ENCODE peak calls at places on chromosomes 1 and 21, in seven cellular contexts. V, Q, C, F, Y, T and B are unnamed samples.

GRCh38 chr21:16667395-16667794 is 845.4 kb upstream of the CXADR start:
- DNase-seq in V (no peak), Q (no peak), C (no peak), F (no peak), Y (no peak), T (no peak), B (no peak)

GRCh38 chr21:20997633-20998455 is at the start of gene NCAM2:
- DNase-seq in V (no peak), Q (peak), C (peak), F (no peak), Y (peak), T (no peak), B (peak)

GRCh38 chr1:207282496-207283380 is 38.7 kb upstream of the CD55 start:
- DNase-seq in V (no peak), Q (no peak), C (no peak), F (no peak), Y (no peak), T (no peak), B (no peak)

GRCh38 chr1:66648896-66649597 is 103.2 kb upstream of the DYNLT5 start:
- DNase-seq in V (no peak), Q (no peak), C (no peak), F (no peak), Y (no peak), T (peak), B (no peak)

GRCh38 chr21:43925096-43925481 is 60.1 kb downstream of the AGPAT3 start:
- DNase-seq in V (no peak), Q (no peak), C (no peak), F (no peak), Y (no peak), T (no peak), B (no peak)

GRCh38 chr1:31666290-31666963 is 21.8 kb upstream of the PEF1 start:
- DNase-seq in V (no peak), Q (no peak), C (no peak), F (peak), Y (no peak), T (peak), B (no peak)

GRCh38 chr1:6602669-6603423 is at the start of gene KLHL21:
- DNase-seq in V (no peak), Q (peak), C (peak), F (peak), Y (peak), T (peak), B (peak)

GRCh38 chr1:176029155-176029554 is 177.9 kb downstream of the COP1 start:
- DNase-seq in V (no peak), Q (no peak), C (no peak), F (no peak), Y (no peak), T (no peak), B (no peak)

GRCh38 chr1:115308969-115309368 is 29.1 kb downstream of the NGF start:
- DNase-seq in V (no peak), Q (no peak), C (no peak), F (no peak), Y (no peak), T (no peak), B (no peak)

GRCh38 chr1:45800899-45801298 is 2.5 kb upstream of the MAST2 start:
- DNase-seq in V (no peak), Q (no peak), C (no peak), F (no peak), Y (no peak), T (no peak), B (no peak)

GRCh38 chr1:72918939-72919338 is 636.6 kb upstream of the NEGR1 start:
- DNase-seq in V (no peak), Q (no peak), C (no peak), F (no peak), Y (no peak), T (no peak), B (no peak)

GRCh38 chr21:38680401-38680800 is 125.3 kb upstream of the ETS2 start:
- DNase-seq in V (no peak), Q (no peak), C (no peak), F (no peak), Y (no peak), T (no peak), B (no peak)

GRCh38 chr21:39452965-39453332 is 1.2 kb downstream of the SH3BGR start:
- DNase-seq in V (no peak), Q (no peak), C (no peak), F (no peak), Y (no peak), T (no peak), B (no peak)

GRCh38 chr1:8937701-8938100 is 8.0 kb upstream of the CA6 start:
- DNase-seq in V (no peak), Q (no peak), C (no peak), F (no peak), Y (no peak), T (no peak), B (no peak)

GRCh38 chr1:226732856-226733291 is 6.2 kb downstream of the ITPKB start:
- DNase-seq in V (no peak), Q (no peak), C (no peak), F (no peak), Y (no peak), T (no peak), B (no peak)

GRCh38 chr1:226733876-226734414 is 5.1 kb downstream of the ITPKB start:
- DNase-seq in V (no peak), Q (no peak), C (no peak), F (no peak), Y (no peak), T (no peak), B (no peak)

GRCh38 chr1:226731257-226731893 is 7.7 kb downstream of the ITPKB start:
- DNase-seq in V (no peak), Q (no peak), C (no peak), F (no peak), Y (no peak), T (no peak), B (no peak)

GRCh38 chr1:226734611-226735153 is 4.4 kb downstream of the ITPKB start:
- DNase-seq in V (no peak), Q (no peak), C (no peak), F (no peak), Y (no peak), T (no peak), B (no peak)

GRCh38 chr1:226733309-226733708 is 5.8 kb downstream of the ITPKB start:
- DNase-seq in V (no peak), Q (no peak), C (no peak), F (no peak), Y (no peak), T (no peak), B (no peak)
- H3K4me3 ChIP-seq in V (no peak), Q (no peak), C (peak), F (no peak), Y (no peak), T (no peak), B (peak)

DNA sequence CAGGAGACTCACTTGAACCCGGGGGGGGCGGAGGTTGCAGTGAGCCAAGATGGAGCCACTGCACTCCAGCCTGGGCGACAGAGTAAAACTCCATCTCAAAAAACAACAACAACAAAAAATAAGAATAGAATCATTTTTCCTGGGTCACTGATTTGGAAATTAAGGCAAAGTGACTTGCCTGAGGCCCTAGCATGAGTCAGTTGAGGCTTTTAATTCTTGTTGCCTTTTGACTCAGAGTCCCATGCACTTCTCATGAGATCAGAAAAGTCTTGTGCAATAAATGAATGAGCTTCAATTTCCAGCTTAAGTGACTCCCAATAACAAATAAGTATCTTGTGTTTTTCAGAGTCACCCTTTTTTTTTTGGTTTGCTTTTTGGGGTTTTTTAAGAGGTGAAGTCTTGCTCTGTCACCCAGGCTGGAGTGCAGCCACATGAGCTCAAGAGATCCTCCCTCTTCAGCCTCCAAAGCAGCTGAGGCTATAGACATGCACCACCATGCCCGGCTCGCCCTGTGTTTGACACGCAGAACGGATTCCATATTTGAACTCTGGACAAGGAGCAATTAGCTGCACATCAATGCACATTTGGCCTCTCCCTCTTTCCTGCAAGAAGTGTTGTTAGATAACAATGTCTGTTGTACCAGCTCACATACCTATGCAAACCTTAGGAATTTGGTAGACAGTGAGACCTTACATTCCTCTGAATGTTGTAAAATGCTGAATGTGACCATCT is 3.3 kb upstream of the PLEKHM2 start:
- DNase-seq in V (no peak), Q (no peak), C (no peak), F (no peak), Y (peak), T (peak), B (peak)
- H3K4me3 ChIP-seq in V (no peak), Q (no peak), C (no peak), F (no peak), Y (no peak), T (no peak), B (no peak)

GRCh38 chr1:18922848-18923475 is 20.6 kb upstream of the ALDH4A1 start:
- DNase-seq in V (no peak), Q (no peak), C (no peak), F (no peak), Y (no peak), T (peak), B (no peak)
- H3K4me3 ChIP-seq in V (no peak), Q (no peak), C (no peak), F (no peak), Y (no peak), T (no peak), B (peak)

GRCh38 chr1:200510228-200510623 is 100.4 kb upstream of the ZNF281 start:
- DNase-seq in V (peak), Q (peak), C (peak), F (peak), Y (peak), T (peak), B (no peak)
- H3K4me3 ChIP-seq in V (no peak), Q (no peak), C (no peak), F (no peak), Y (no peak), T (no peak), B (no peak)

GRCh38 chr1:41740630-41741239 is 178.0 kb downstream of the HIVEP3 start:
- DNase-seq in V (no peak), Q (no peak), C (no peak), F (no peak), Y (no peak), T (peak), B (no peak)

GRCh38 chr1:41740058-41740457 is 178.7 kb downstream of the HIVEP3 start:
- DNase-seq in V (no peak), Q (no peak), C (no peak), F (no peak), Y (no peak), T (no peak), B (no peak)

GRCh38 chr1:41738010-41738409 is 180.7 kb downstream of the HIVEP3 start:
- DNase-seq in V (no peak), Q (no peak), C (no peak), F (no peak), Y (no peak), T (no peak), B (no peak)

GRCh38 chr1:41738475-41738874 is 180.2 kb downstream of the HIVEP3 start:
- DNase-seq in V (no peak), Q (no peak), C (no peak), F (no peak), Y (no peak), T (peak), B (no peak)

GRCh38 chr1:41739061-41739955 is 179.4 kb downstream of the HIVEP3 start:
- DNase-seq in V (no peak), Q (no peak), C (peak), F (peak), Y (peak), T (peak), B (peak)
- H3K4me3 ChIP-seq in V (no peak), Q (no peak), C (no peak), F (peak), Y (no peak), T (peak), B (peak)

GRCh38 chr1:3530931-3531818 is 76.7 kb downstream of the ARHGEF16 start:
- DNase-seq in V (peak), Q (peak), C (peak), F (peak), Y (peak), T (peak), B (peak)
- H3K4me3 ChIP-seq in V (peak), Q (peak), C (peak), F (peak), Y (peak), T (peak), B (peak)

GRCh38 chr1:200036616-200037270 is 9.2 kb downstream of the NR5A2 start:
- DNase-seq in V (no peak), Q (peak), C (no peak), F (no peak), Y (no peak), T (no peak), B (peak)
- H3K4me3 ChIP-seq in V (peak), Q (peak), C (no peak), F (no peak), Y (no peak), T (no peak), B (no peak)